ENCODE peak calls at places on chromosome 12, in nine cellular contexts. B is BJ, V is HFFc6, C is cardiac fibroblast, E is astrocyte of the cerebellum, O is Calu3, R is left lung, U is MCF 10A, K is AG04450. G is an unnamed sample.

GRCh38 chr12:47818382-47818700 is 1.4 kb downstream of the HDAC7 start:
- DNase-seq in C (peak), O (no peak), E (no peak), U (no peak), R (no peak), B (no peak), V (no peak), K (no peak), G (no peak)

GRCh38 chr12:92304335-92305066 is 158.9 kb upstream of the BTG1 start:
- DNase-seq in R (no peak), E (no peak), V (no peak), B (no peak), O (no peak), K (no peak), C (no peak), U (no peak), G (no peak)

GRCh38 chr12:53765891-53766290 is 14.1 kb upstream of the CISTR start:
- DNase-seq in B (no peak), R (no peak), E (no peak), U (no peak), C (no peak), V (no peak), O (no peak), K (no peak), G (no peak)

GRCh38 chr12:63995512-63995911 is 151.0 kb downstream of the SRGAP1 start:
- DNase-seq in K (no peak), B (no peak), O (no peak), C (no peak), V (no peak), U (peak), E (no peak), R (no peak), G (no peak)

GRCh38 chr12:2294651-2295475 is 242.1 kb downstream of the CACNA1C start:
- DNase-seq in K (no peak), C (peak), R (peak), E (no peak), V (peak), B (peak), U (peak), O (no peak), G (no peak)

GRCh38 chr12:105740970-105741725 is 397.6 kb downstream of the NUAK1 start:
- DNase-seq in C (peak), R (no peak), B (no peak), E (no peak), V (peak), U (peak), K (no peak), O (no peak), G (no peak)

GRCh38 chr12:17344649-17345048 is 738.7 kb upstream of the LMO3 start:
- DNase-seq in B (no peak), R (no peak), V (no peak), E (no peak), U (no peak), K (no peak), C (no peak), O (no peak), G (no peak)

GRCh38 chr12:31749024-31749704 is 20.3 kb upstream of the AMN1 start:
- DNase-seq in R (peak), U (peak), B (peak), C (peak), O (peak), E (peak), V (peak), K (peak), G (peak)

GRCh38 chr12:109950625-109951024 is 45.5 kb downstream of the GIT2 start:
- DNase-seq in U (no peak), V (no peak), K (no peak), R (no peak), C (no peak), O (no peak), B (no peak), E (no peak), G (no peak)

GRCh38 chr12:106625976-106626375 is 43.2 kb downstream of the RFX4 start:
- DNase-seq in U (no peak), O (peak), B (no peak), K (no peak), E (no peak), C (no peak), R (no peak), V (no peak), G (no peak)

GRCh38 chr12:93759512-93760081 is 82.4 kb downstream of the CRADD start:
- DNase-seq in E (no peak), B (no peak), K (no peak), V (no peak), R (no peak), O (no peak), U (no peak), C (no peak), G (no peak)

GRCh38 chr12:32568241-32568640 is 110.9 kb upstream of the DNM1L start:
- DNase-seq in R (no peak), C (peak), K (peak), B (peak), O (no peak), E (peak), V (peak), U (peak), G (no peak)

GRCh38 chr12:179131-179884 is 34.6 kb downstream of the SLC6A12 start:
- DNase-seq in B (no peak), O (no peak), E (peak), R (no peak), V (no peak), K (no peak), U (peak), C (no peak), G (no peak)

GRCh38 chr12:87667378-87667777 is 361.8 kb downstream of the C12orf50 start:
- DNase-seq in R (no peak), C (peak), V (no peak), K (no peak), U (peak), O (peak), E (peak), B (no peak), G (no peak)

GRCh38 chr12:59388176-59388575 is 207.7 kb upstream of the SLC16A7 start:
- DNase-seq in V (no peak), B (no peak), E (no peak), O (no peak), K (no peak), U (no peak), C (no peak), R (no peak), G (no peak)

GRCh38 chr12:57722716-57723629 is 15.6 kb downstream of the AGAP2 start:
- DNase-seq in E (no peak), R (no peak), B (no peak), U (no peak), O (no peak), C (no peak), V (no peak), K (no peak), G (peak)

GRCh38 chr12:108697905-108698304 is 33.4 kb downstream of the CORO1C start:
- DNase-seq in B (no peak), C (no peak), V (no peak), E (no peak), O (no peak), R (no peak), U (no peak), K (no peak), G (no peak)

GRCh38 chr12:122641976-122642375 is 61.2 kb downstream of the HCAR2 start:
- DNase-seq in R (no peak), V (peak), O (no peak), K (no peak), U (peak), B (no peak), E (no peak), C (peak), G (no peak)

GRCh38 chr12:108616941-108617858 is 16.5 kb downstream of the SELPLG start:
- DNase-seq in O (no peak), B (no peak), R (peak), E (no peak), K (no peak), V (no peak), C (no peak), U (peak), G (no peak)

GRCh38 chr12:123089125-123089524 is 61.8 kb downstream of the PITPNM2 start:
- DNase-seq in U (no peak), V (no peak), R (no peak), C (no peak), B (no peak), O (no peak), K (no peak), E (no peak), G (no peak)

GRCh38 chr12:77940011-77940423 is 109.3 kb downstream of the NAV3 start:
- DNase-seq in O (peak), V (peak), K (peak), E (peak), R (no peak), B (peak), U (peak), C (peak), G (no peak)

GRCh38 chr12:84738481-84738972 is 174.1 kb downstream of the SLC6A15 start:
- DNase-seq in U (peak), V (peak), K (peak), O (no peak), R (peak), B (peak), E (no peak), C (peak), G (no peak)

GRCh38 chr12:130438711-130439110 is 101.0 kb downstream of the PIWIL1 start:
- DNase-seq in E (no peak), V (no peak), C (no peak), B (no peak), K (no peak), U (no peak), R (no peak), O (no peak), G (no peak)

GRCh38 chr12:76698316-76698715 is 65.6 kb upstream of the ZDHHC17 start:
- DNase-seq in K (no peak), B (no peak), U (peak), O (no peak), E (no peak), R (no peak), C (no peak), V (no peak), G (no peak)

GRCh38 chr12:851913-852312 is 97.6 kb downstream of the RAD52 start:
- DNase-seq in K (peak), R (no peak), B (peak), O (no peak), C (peak), E (peak), V (peak), U (peak), G (no peak)

GRCh38 chr12:69550951-69551350 is 34.3 kb upstream of the CCT2 start:
- DNase-seq in R (no peak), B (no peak), O (no peak), E (no peak), K (no peak), U (no peak), V (no peak), C (no peak), G (no peak)

GRCh38 chr12:89424394-89424793 is 72.1 kb upstream of the DUSP6 start:
- DNase-seq in V (no peak), E (no peak), C (no peak), O (no peak), B (no peak), K (no peak), R (no peak), U (no peak), G (no peak)

GRCh38 chr12:89418228-89418910 is 66.1 kb upstream of the DUSP6 start:
- DNase-seq in V (no peak), R (peak), E (no peak), K (no peak), C (no peak), O (no peak), B (no peak), U (no peak), G (no peak)

GRCh38 chr12:89417246-89417977 is 65.1 kb upstream of the DUSP6 start:
- DNase-seq in U (peak), C (peak), O (peak), V (peak), E (no peak), R (no peak), K (no peak), B (peak), G (no peak)

GRCh38 chr12:89424846-89425245 is 72.5 kb upstream of the DUSP6 start:
- DNase-seq in B (no peak), K (no peak), O (no peak), E (no peak), U (no peak), R (no peak), C (no peak), V (no peak), G (no peak)

GRCh38 chr12:89421093-89421835 is 69.0 kb upstream of the DUSP6 start:
- DNase-seq in O (no peak), K (no peak), C (no peak), V (no peak), E (no peak), R (no peak), U (no peak), B (no peak), G (no peak)
- TF ChIP-seq CTCF in O (no peak), K (no peak), C (no peak), V (peak), E (no peak), R (no peak), U (no peak), B (no peak), G (peak)

DNA sequence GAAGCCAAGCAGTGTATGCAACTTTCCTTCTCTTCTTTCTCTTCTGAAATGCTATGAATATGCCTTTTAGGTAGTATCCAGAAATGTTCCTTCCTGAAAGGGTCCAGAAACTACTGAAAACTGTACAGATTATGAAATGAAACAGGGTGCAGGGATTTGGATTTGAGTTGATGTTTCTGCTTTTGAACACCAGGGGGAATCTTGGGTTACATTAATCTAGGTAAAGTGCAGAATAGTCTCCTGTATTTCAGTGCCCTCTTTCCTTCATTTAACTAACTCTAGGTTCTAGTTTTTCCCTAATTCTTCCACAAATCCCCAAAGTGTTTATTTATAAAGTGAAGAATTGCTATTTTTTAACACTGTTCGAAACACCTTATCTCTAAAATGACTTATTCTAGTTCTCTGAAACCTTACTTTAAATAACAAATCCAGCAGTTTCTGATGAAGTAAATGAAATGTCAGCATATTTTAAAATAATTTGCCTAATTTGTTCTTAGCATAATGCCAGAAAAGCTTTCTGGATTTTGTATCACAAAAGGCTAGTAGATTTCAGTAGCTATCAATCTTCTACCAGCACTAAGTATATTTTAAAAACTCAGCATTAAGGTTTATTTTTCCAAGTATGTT is 111.9 kb downstream of the LRRK2 start:
- DNase-seq in K (no peak), C (peak), E (no peak), V (no peak), U (peak), R (no peak), B (no peak), O (peak), G (no peak)
- TF ChIP-seq CTCF in K (peak), C (peak), E (peak), V (peak), U (peak), R (peak), B (peak), O (peak), G (peak)

GRCh38 chr12:120818416-120818815 is 85.7 kb downstream of the SPPL3 start:
- DNase-seq in O (no peak), C (no peak), U (no peak), E (no peak), B (no peak), K (no peak), V (no peak), R (no peak), G (no peak)

GRCh38 chr12:120814203-120814902 is 88.7 kb downstream of the ACADS start:
- DNase-seq in V (no peak), O (no peak), U (no peak), R (no peak), K (no peak), E (no peak), C (no peak), B (no peak), G (no peak)

GRCh38 chr12:120814903-120815429 is 89.2 kb downstream of the SPPL3 start:
- DNase-seq in B (no peak), U (no peak), V (no peak), R (no peak), O (no peak), C (no peak), K (no peak), E (no peak), G (no peak)

GRCh38 chr12:120817559-120818330 is 86.4 kb downstream of the SPPL3 start:
- DNase-seq in E (no peak), V (no peak), K (no peak), U (no peak), C (no peak), R (no peak), B (no peak), O (no peak), G (no peak)

GRCh38 chr12:120816363-120816762 is 87.8 kb downstream of the SPPL3 start:
- DNase-seq in B (no peak), O (no peak), V (no peak), K (no peak), R (no peak), E (no peak), C (no peak), U (no peak), G (no peak)
- TF ChIP-seq CTCF in B (no peak), O (no peak), V (no peak), K (no peak), R (no peak), E (no peak), C (no peak), U (no peak), G (no peak)

DNA sequence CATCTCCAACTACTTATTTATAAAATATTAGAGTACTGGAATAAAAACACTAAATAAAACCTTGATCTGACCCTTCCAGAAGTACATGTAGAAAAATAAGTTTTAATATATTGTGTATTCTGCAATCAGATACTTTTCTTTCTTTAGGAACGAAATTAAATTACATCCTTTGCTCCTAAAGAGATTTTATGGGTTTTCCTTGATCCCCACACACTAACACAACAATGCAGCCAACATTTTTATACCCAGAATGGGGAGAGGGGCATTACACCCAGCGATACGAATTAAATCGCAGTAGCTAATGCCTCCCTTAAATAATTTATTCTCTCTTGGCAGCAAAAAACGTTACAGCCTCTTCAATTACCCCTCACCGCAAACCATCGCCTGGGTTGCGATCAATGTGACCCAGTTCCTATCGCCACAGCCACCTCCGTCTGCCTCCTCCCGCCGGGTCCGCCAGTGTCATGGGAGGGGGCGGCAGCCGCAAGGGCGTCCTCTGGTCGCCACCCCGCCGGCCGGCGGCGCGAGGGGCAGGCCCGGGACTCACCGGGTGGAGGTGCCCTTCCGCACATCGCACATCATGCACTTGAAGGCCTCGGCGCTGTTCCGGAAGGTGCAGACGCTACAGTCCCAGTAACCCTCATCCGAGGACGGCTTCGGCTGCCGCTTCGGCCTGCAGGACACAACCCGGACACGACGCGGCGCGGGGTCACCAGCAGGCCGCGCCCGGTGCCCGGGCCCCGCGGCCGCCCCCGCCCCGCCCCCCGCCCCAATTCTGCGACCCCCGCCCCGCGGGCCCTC is 796 bp downstream of the YAF2 start:
- DNase-seq in R (peak), E (peak), O (peak), U (peak), K (no peak), C (peak), B (peak), V (peak), G (peak)
- TF ChIP-seq CTCF in R (no peak), E (peak), O (no peak), U (peak), K (peak), C (peak), B (peak), V (peak), G (peak)